ENCODE peak calls at places on chromosomes 7 and 10, in seven cellular contexts. H is AG04450, L is osteocyte, K is nephron progenitor cell, C is brain microvascular endothelial cell, A is psoas muscle, Y is type B pancreatic cell. T is an unnamed sample.

GRCh38 chr7:117119192-117119924 is 166.1 kb downstream of the ST7 start:
- DNase-seq in A (peak), H (peak), L (peak), Y (no peak), C (peak), K (peak), T (no peak)

GRCh38 chr10:98331888-98332287 is 63.9 kb upstream of the LOXL4 start:
- DNase-seq in Y (no peak), A (no peak), L (no peak), H (no peak), C (no peak), K (no peak), T (no peak)

GRCh38 chr7:81211204-81211603 is 292.4 kb upstream of the SEMA3C start:
- DNase-seq in C (no peak), H (no peak), L (no peak), Y (no peak), K (no peak), A (no peak), T (no peak)

GRCh38 chr10:12387561-12388210 is 38.3 kb downstream of the CAMK1D start:
- DNase-seq in A (no peak), L (no peak), C (no peak), H (no peak), Y (no peak), K (no peak), T (no peak)

GRCh38 chr7:141593134-141593533 is 41.9 kb downstream of the AGK start:
- DNase-seq in L (no peak), H (peak), C (peak), K (no peak), A (no peak), Y (no peak), T (no peak)

GRCh38 chr7:78082556-78082955 is 284.0 kb downstream of the PHTF2 start:
- DNase-seq in H (no peak), L (no peak), C (no peak), K (no peak), A (no peak), Y (no peak), T (no peak)

GRCh38 chr7:158486919-158487318 is 100.7 kb downstream of the PTPRN2 start:
- DNase-seq in Y (no peak), H (no peak), K (no peak), A (no peak), L (no peak), C (no peak), T (no peak)

GRCh38 chr7:83532229-83532628 is 116.7 kb downstream of the SEMA3E start:
- DNase-seq in L (no peak), C (peak), H (no peak), A (no peak), Y (no peak), K (no peak), T (no peak)

GRCh38 chr7:141584935-141585334 is 33.7 kb downstream of the AGK start:
- DNase-seq in Y (no peak), L (no peak), A (no peak), H (no peak), K (no peak), C (no peak), T (no peak)

GRCh38 chr7:110442386-110442837 is 648.5 kb upstream of the LRRN3 start:
- DNase-seq in K (peak), C (peak), A (no peak), L (no peak), H (no peak), Y (no peak), T (peak)

GRCh38 chr7:3200504-3200903 is 100.5 kb upstream of the SDK1 start:
- DNase-seq in Y (no peak), H (no peak), C (peak), A (no peak), K (no peak), L (peak), T (peak)

GRCh38 chr7:113071465-113071864 is 15.2 kb downstream of the GPR85 start:
- DNase-seq in K (no peak), A (no peak), C (no peak), L (no peak), H (no peak), Y (no peak), T (no peak)

GRCh38 chr7:50727072-50727471 is 55.6 kb downstream of the GRB10 start:
- DNase-seq in Y (no peak), C (peak), H (no peak), A (no peak), L (no peak), K (no peak), T (no peak)

GRCh38 chr10:113329121-113329596 is 223.7 kb upstream of the HABP2 start:
- DNase-seq in K (no peak), H (peak), L (no peak), A (no peak), Y (no peak), C (peak), T (no peak)

GRCh38 chr10:112347709-112348671 is 25.9 kb upstream of the ACSL5 start:
- DNase-seq in L (no peak), C (no peak), K (no peak), A (no peak), Y (no peak), H (no peak), T (no peak)

GRCh38 chr7:51316262-51316665 is 345 bp downstream of the COBL start:
- DNase-seq in C (no peak), Y (peak), K (no peak), L (no peak), H (no peak), A (peak), T (peak)

GRCh38 chr7:50534690-50535290 is 30.4 kb downstream of the DDC start:
- DNase-seq in Y (no peak), C (peak), H (peak), A (no peak), K (no peak), L (no peak), T (no peak)

GRCh38 chr7:1065263-1066260 is 21.2 kb downstream of the GPR146 start:
- DNase-seq in Y (peak), A (peak), C (peak), K (peak), L (peak), H (no peak), T (peak)

GRCh38 chr7:102146122-102146521 is 140.5 kb upstream of the SH2B2 start:
- DNase-seq in A (peak), K (no peak), C (no peak), H (no peak), Y (no peak), L (no peak), T (no peak)

GRCh38 chr7:142338633-142339501 is 81.0 kb upstream of the PRSS58 start:
- DNase-seq in A (peak), Y (no peak), C (peak), H (no peak), L (no peak), K (peak), T (no peak)

GRCh38 chr7:49766966-49767365 is 6.5 kb upstream of the VWC2 start:
- DNase-seq in A (no peak), H (no peak), L (no peak), K (no peak), C (no peak), Y (no peak), T (peak)

GRCh38 chr10:114372179-114372578 is 32.1 kb downstream of the AFAP1L2 start:
- DNase-seq in Y (no peak), H (no peak), A (no peak), C (no peak), L (no peak), K (peak), T (no peak)

GRCh38 chr7:140196361-140197217 is 19.8 kb upstream of the KDM7A start:
- DNase-seq in H (no peak), L (no peak), A (peak), C (peak), K (no peak), Y (no peak), T (no peak)

GRCh38 chr7:105261689-105262088 is 127.0 kb downstream of the SRPK2 start:
- DNase-seq in A (no peak), H (no peak), Y (no peak), K (no peak), L (no peak), C (no peak), T (no peak)

GRCh38 chr7:151794508-151795167 is 82.3 kb downstream of the PRKAG2 start:
- DNase-seq in A (peak), C (peak), H (no peak), L (no peak), Y (no peak), K (peak), T (no peak)

GRCh38 chr7:108459922-108460551 is 3.8 kb upstream of the NRCAM start:
- DNase-seq in H (no peak), A (no peak), C (peak), L (no peak), Y (no peak), K (no peak), T (peak)

GRCh38 chr10:52741851-52742250 is 30.7 kb downstream of the MBL2 start:
- DNase-seq in A (no peak), Y (no peak), H (no peak), L (no peak), C (no peak), K (no peak), T (no peak)

GRCh38 chr7:51067757-51068156 is 248.9 kb downstream of the COBL start:
- DNase-seq in H (peak), C (peak), Y (no peak), L (no peak), K (peak), A (no peak), T (peak)

GRCh38 chr7:24419070-24419469 is 135.1 kb downstream of the NPY start:
- DNase-seq in L (no peak), A (no peak), K (no peak), Y (no peak), C (peak), H (no peak), T (no peak)

GRCh38 chr10:88361494-88361893 is 221.6 kb downstream of the RNLS start:
- DNase-seq in A (no peak), K (no peak), C (no peak), Y (no peak), H (no peak), L (no peak), T (no peak)

GRCh38 chr10:19713800-19714525 is 102.3 kb upstream of the PLXDC2 start:
- DNase-seq in Y (no peak), K (no peak), L (no peak), A (no peak), C (no peak), H (no peak), T (no peak)

GRCh38 chr10:8921583-8921982 is 867.1 kb downstream of the GATA3 start:
- DNase-seq in Y (no peak), C (no peak), L (no peak), A (no peak), H (no peak), K (no peak), T (no peak)

GRCh38 chr10:37860494-37861190 is 3.2 kb upstream of the ZNF248 start:
- DNase-seq in A (no peak), Y (no peak), L (no peak), K (no peak), C (no peak), H (peak), T (peak)

GRCh38 chr7:71871446-71871845 is 540.7 kb downstream of the CALN1 start:
- DNase-seq in H (no peak), A (no peak), K (no peak), C (no peak), Y (no peak), L (no peak), T (no peak)

GRCh38 chr10:46537309-46537708 is 19.1 kb downstream of the GPRIN2 start:
- DNase-seq in K (no peak), H (no peak), C (no peak), A (no peak), Y (no peak), L (no peak), T (no peak)

GRCh38 chr10:12628964-12629766 is 279.8 kb downstream of the CAMK1D start:
- DNase-seq in Y (no peak), A (no peak), C (no peak), L (peak), H (no peak), K (no peak), T (no peak)

GRCh38 chr7:14902589-14902963 is at the start of gene DGKB:
- DNase-seq in H (no peak), K (peak), A (peak), C (peak), Y (no peak), L (no peak), T (no peak)

DNA sequence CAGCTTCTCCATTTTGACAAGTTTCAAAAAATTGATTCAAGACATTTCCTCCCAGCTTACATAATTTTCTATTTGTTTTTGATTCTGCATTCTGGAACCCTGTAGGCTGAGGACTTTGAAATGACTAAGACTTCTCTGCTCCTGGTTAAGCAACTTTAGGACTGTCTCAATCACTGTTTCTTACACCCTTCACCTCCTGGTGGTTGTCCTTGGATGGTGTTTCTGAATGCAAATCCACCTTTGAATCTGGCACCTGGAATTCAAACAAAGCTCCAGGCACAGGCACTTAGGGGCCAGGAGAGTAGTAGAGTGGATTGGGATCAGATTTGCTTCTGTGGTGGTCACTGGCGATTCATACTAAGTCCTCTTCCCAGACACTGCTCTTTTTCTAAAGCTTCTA is 595.5 kb downstream of the LRMDA start:
- DNase-seq in K (no peak), A (no peak), Y (no peak), H (no peak), C (no peak), L (no peak), T (no peak)
- TF ChIP-seq CTCF in K (no peak), A (no peak), Y (peak), H (no peak), C (peak), L (no peak), T (no peak)

GRCh38 chr7:120731276-120731675 is 126.7 kb downstream of the TSPAN12 start:
- DNase-seq in K (no peak), L (no peak), A (no peak), C (no peak), H (no peak), Y (no peak), T (no peak)

GRCh38 chr7:120733143-120733542 is 124.8 kb downstream of the TSPAN12 start:
- DNase-seq in C (peak), H (peak), Y (no peak), L (no peak), A (no peak), K (no peak), T (no peak)

GRCh38 chr7:120729300-120729699 is 128.6 kb downstream of the TSPAN12 start:
- DNase-seq in C (peak), H (no peak), Y (no peak), K (no peak), A (no peak), L (no peak), T (no peak)

GRCh38 chr7:120733835-120734234 is 124.1 kb downstream of the TSPAN12 start:
- DNase-seq in H (no peak), C (no peak), K (no peak), Y (no peak), A (no peak), L (no peak), T (no peak)

DNA sequence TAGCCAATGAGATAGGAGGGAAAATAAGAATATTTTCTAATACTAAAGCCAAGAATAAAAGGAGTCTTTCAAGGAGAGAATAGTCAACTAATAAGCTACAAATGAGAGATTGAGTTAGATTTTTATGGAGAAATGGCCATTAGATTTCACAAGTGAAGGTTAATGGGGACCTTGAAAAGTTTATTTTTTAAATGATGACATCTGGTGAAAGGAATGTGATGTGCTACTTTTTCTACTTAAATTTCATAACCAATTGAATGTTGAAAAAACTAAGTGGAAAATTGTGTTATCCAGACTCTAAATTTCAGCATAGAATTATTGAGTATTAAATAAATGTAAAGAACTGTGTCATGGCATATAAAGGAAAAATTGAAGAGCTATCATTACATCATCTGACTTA is 125.7 kb downstream of the TSPAN12 start:
- DNase-seq in L (no peak), A (no peak), C (no peak), K (no peak), H (no peak), Y (no peak), T (no peak)
- TF ChIP-seq CTCF in L (no peak), A (no peak), C (no peak), K (no peak), H (no peak), Y (no peak), T (no peak)

GRCh38 chr10:44955408-44956070 is 4.1 kb upstream of the RASSF4 start:
- DNase-seq in A (peak), L (no peak), C (no peak), K (no peak), Y (peak), H (no peak), T (no peak)

GRCh38 chr10:44958897-44959242 is 732 bp upstream of the RASSF4 start:
- DNase-seq in K (no peak), A (peak), L (no peak), C (no peak), H (no peak), Y (no peak), T (no peak)

GRCh38 chr10:44958196-44958896 is 1.3 kb upstream of the RASSF4 start:
- DNase-seq in L (no peak), C (peak), A (no peak), H (no peak), K (no peak), Y (peak), T (peak)

GRCh38 chr10:44956176-44956575 is 3.4 kb upstream of the RASSF4 start:
- DNase-seq in C (no peak), A (no peak), Y (peak), H (no peak), L (no peak), K (no peak), T (no peak)

DNA sequence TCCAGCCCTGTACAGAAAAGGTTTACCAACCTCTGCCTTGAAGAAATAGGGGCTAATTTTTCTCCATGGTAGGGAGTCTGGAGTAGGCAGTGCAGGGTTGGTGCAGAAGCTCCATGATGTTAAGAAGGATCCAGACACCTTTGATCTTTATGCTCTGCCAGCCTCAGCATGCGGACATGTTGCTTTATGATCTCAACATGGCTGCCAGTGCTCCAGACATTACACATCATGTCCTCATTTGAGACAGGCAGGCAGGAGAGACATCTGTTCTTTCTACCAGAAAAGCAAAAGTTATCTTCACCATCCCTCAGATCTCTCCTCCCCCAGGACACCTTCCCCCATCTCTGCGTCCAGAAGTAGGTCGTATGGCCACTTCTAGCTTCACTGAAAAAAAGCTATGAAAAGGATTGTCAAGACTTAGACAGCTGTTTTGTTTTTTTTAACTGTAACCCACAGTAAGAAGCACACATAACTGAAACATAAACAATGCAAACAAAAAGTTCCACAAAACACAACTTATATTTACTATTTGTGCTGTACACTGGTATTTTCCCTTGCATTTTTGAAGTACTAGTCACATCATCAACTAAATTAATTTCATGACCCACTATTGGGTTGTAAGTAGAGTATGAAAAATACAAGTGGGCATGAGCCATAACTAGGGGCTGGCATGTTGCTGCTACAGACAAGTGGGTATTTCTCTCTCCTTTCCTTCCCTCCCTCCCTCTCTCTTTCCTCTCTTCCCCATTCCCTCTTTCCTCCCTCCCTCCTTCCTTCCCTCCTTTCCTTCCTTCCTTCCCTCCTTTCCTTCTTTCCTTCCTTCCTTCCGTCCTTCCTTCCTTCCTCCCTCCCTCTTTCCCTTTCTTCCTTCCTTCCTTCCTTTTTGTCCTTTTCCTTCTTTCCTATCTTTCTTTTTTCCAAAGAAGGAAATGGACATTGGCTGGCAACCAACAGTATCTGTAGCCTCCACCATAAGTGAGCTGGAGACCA is 2.6 kb upstream of the RASSF4 start:
- DNase-seq in Y (no peak), C (no peak), K (no peak), A (no peak), L (no peak), H (no peak), T (peak)
- TF ChIP-seq CTCF in Y (no peak), C (no peak), K (no peak), A (no peak), L (no peak), H (no peak), T (no peak)

GRCh38 chr7:100629117-100629711 is 12.1 kb downstream of the TFR2 start:
- DNase-seq in H (no peak), K (peak), Y (no peak), A (no peak), L (no peak), C (no peak), T (peak)
- TF ChIP-seq CTCF in H (peak), K (peak), Y (peak), A (no peak), L (peak), C (peak), T (peak)